ENCODE peak calls at places on chromosome 22, in five cellular contexts. P, Y, J, W and B are unnamed samples.

GRCh38 chr22:49081261-49081666 is 746.4 kb downstream of the BRD1 start:
- DNase-seq in P (no peak), Y (no peak), J (no peak), W (peak), B (no peak)

GRCh38 chr22:43829904-43830851 is 18.1 kb upstream of the EFCAB6 start:
- DNase-seq in P (peak), Y (peak), J (no peak), W (peak), B (peak)

GRCh38 chr22:31676700-31677099 is 14.7 kb upstream of the PISD start:
- DNase-seq in P (peak), Y (peak), J (no peak), W (peak), B (peak)

GRCh38 chr22:48368975-48369525 is 1458.6 kb downstream of the BRD1 start:
- DNase-seq in P (no peak), Y (no peak), J (no peak), W (peak), B (no peak)

GRCh38 chr22:43919106-43919965 is 4.3 kb upstream of the PNPLA3 start:
- DNase-seq in P (no peak), Y (no peak), J (peak), W (no peak), B (peak)

GRCh38 chr22:40487663-40488249 is 117.4 kb downstream of the SGSM3 start:
- DNase-seq in P (no peak), Y (no peak), J (peak), W (no peak), B (peak)

GRCh38 chr22:47225931-47226633 is 463.6 kb downstream of the TBC1D22A start:
- DNase-seq in P (no peak), Y (no peak), J (no peak), W (peak), B (no peak)

GRCh38 chr22:33561149-33561807 is 359.0 kb downstream of the LARGE1 start:
- DNase-seq in P (no peak), Y (no peak), J (no peak), W (peak), B (no peak)

GRCh38 chr22:20150381-20151275 is at the start of gene CCDC188:
- DNase-seq in P (no peak), Y (no peak), J (no peak), W (no peak), B (no peak)

DNA sequence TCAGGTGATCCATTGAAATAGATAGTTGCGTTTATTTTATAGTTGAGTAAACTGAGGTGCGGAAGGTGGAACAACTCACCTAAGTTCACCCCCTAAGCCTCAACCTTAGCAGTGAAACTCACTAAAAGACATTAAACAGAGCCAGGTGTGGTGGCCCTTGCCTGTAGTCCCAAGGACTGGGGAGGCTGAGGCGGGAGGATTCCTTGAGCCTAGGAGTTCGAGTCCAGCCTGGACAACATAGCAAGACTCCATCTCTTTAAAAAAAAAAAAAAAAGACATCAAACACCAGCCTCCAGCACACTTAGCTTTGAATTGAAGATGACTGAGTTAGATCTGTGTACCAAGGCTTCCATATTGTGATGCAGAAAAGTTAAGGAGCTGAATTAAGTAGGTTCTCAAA is 845 bp upstream of the RAB36 start:
- DNase-seq in P (no peak), Y (no peak), J (no peak), W (no peak), B (no peak)
- H3K4me3 ChIP-seq in P (no peak), Y (no peak), J (peak), W (no peak), B (no peak)

DNA sequence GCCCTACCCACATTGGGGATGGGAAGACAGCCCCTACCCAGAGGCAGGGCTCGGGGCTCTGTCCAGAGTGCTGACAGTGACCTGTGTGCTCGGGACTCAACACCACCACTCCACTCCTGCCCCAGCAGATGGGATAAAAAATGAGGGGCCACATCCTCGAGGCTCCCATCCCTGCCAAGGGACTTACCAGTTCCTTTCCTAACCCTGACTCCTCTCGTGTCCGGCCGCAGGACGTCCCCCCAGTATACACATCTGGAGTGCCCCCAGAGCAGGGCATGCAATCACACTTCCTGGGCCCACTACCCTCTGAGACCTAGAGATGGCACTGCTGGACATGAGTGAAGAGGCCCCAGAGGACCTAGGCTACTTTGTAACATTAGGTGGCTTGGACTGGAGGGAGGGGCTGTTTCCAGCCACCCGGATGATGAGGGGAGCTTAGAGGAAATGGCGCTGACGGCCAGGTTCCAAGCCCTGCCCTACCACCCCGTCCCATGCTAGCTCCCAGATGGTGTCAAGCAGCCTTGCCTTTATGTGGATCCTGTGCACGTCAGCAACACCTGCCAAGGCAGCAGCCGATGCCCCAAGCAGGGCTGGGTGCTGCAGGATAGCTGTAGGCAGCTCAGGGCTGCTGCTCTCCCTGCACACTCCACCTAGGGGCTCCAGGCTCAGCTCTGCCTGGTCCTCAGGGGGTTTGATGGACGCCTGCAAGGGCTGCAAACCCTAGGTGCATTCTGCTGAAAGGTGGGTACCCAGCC is 86.6 kb downstream of the DGCR2 start:
- DNase-seq in P (peak), Y (peak), J (no peak), W (peak), B (no peak)
- TF ChIP-seq CTCF in P (no peak), Y (no peak), J (no peak), W (no peak), B (peak)

GRCh38 chr22:29031236-29031982 is 30.2 kb downstream of the C22orf31 start:
- DNase-seq in P (peak), Y (peak), J (peak), W (no peak), B (peak)
- H3K4me3 ChIP-seq in P (no peak), Y (peak), J (peak), W (no peak), B (peak)

GRCh38 chr22:37752189-37753061 is 55.3 kb upstream of the GCAT start:
- DNase-seq in P (peak), Y (peak), J (peak), W (peak), B (peak)
- TF ChIP-seq CTCF in P (no peak), Y (peak), J (no peak), W (no peak), B (no peak)

DNA sequence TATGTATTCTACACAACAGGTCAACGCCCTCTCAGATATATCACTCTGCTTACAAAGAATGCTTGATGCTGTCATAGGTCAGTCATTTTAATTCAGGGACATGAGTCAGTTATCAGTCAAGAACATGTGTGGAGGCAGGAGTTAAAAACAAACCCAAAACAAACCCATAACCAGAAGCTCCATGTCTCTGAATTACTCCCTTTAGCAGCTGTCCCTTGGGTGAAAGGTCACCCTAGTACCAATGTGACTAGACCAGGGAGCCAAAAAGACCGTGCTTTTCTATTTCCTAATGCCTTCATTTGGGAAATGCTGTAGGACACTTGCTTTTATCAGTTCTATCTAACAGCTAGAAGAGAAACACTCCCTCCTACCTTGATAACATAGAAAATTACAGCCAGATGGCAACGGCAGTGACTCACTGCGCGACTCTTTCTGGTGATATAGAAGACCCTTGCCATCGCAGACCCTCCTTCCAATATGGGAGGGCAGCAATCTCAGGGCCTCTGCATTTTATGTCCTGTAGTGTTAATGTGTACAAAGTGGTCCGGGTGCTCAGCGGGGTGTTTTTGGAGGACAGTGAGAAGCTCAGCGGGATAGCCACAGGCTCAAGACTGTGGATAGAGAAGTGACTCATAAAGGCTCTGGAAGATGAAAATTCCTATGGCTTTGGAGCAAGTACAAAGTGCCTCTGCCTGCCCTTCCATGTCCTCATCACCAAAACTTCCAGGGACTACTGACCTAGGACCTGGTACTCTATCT is 24.8 kb downstream of the APOL5 start:
- DNase-seq in P (no peak), Y (no peak), J (peak), W (no peak), B (peak)
- H3K4me3 ChIP-seq in P (no peak), Y (no peak), J (no peak), W (no peak), B (no peak)